ENCODE peak calls at places on chromosomes 6 and 20, in five cellular contexts. L, F, G, O and X are unnamed samples. For H3K9me3, the result is how much of the 10 kb centered on the place peaks cover.

GRCh38 chr20:62835931-62836861 is 19.3 kb downstream of the COL9A3 start:
- DNase-seq in L (no peak), F (no peak), G (no peak), O (peak), X (no peak)

GRCh38 chr6:113888493-113888892 is 31.3 kb downstream of the MARCKS start:
- DNase-seq in L (no peak), F (no peak), G (no peak), O (no peak), X (no peak)

GRCh38 chr20:61919239-61919638 is 146.4 kb downstream of the TAF4 start:
- DNase-seq in L (no peak), F (no peak), G (no peak), O (no peak), X (no peak)

GRCh38 chr6:90610291-90610670 is 23.4 kb upstream of the MAP3K7 start:
- DNase-seq in L (no peak), F (no peak), G (no peak), O (no peak), X (no peak)

GRCh38 chr20:61435184-61435822 is 183.2 kb downstream of the CDH4 start:
- DNase-seq in L (no peak), F (no peak), G (no peak), O (no peak), X (no peak)

GRCh38 chr6:105359419-105360366 is 43.2 kb downstream of the PREP start:
- DNase-seq in L (no peak), F (no peak), G (peak), O (no peak), X (no peak)

GRCh38 chr20:36230019-36230418 is 6.3 kb upstream of the AAR2 start:
- DNase-seq in L (no peak), F (no peak), G (no peak), O (no peak), X (no peak)

GRCh38 chr20:48795058-48795457 is 32.7 kb downstream of the PREX1 start:
- DNase-seq in L (no peak), F (no peak), G (no peak), O (no peak), X (no peak)

GRCh38 chr20:31394900-31395299 is 4.5 kb upstream of the DEFB119 start:
- DNase-seq in L (no peak), F (no peak), G (no peak), O (no peak), X (no peak)
- H3K9me3 ChIP-seq in L (under half), F (under half), G (under half), O (under half), X (under half)

GRCh38 chr6:157068691-157069228 is 254.6 kb downstream of the TMEM242 start:
- DNase-seq in L (no peak), F (no peak), G (peak), O (no peak), X (no peak)

GRCh38 chr6:157066781-157067491 is 256.4 kb downstream of the TMEM242 start:
- DNase-seq in L (no peak), F (no peak), G (no peak), O (no peak), X (no peak)

GRCh38 chr6:157072128-157072527 is 251.2 kb downstream of the TMEM242 start:
- DNase-seq in L (no peak), F (no peak), G (no peak), O (no peak), X (no peak)

GRCh38 chr6:157070403-157071107 is 252.8 kb downstream of the TMEM242 start:
- DNase-seq in L (no peak), F (no peak), G (peak), O (no peak), X (no peak)

DNA sequence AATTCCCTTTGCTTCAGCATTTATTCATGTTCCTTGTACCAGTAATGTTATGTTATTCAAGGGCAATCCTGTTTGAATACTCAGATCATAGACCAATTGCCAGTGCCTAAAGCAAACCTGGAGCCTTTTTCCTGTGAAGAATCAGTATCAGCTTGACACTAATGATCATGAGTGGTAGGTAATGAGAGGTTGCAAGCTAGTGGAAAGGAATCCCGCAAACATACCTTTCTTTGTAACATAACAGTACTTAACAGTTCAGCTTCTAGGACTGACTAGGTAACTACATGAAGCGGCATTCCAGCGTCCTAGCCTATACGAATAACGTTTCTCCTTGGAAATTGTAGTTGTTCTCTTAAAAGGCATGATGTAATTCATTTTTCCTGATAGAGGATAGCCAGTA is 253.7 kb downstream of the TMEM242 start:
- DNase-seq in L (no peak), F (no peak), G (no peak), O (no peak), X (no peak)
- H3K27ac ChIP-seq in L (no peak), F (no peak), G (no peak), O (no peak), X (no peak)

DNA sequence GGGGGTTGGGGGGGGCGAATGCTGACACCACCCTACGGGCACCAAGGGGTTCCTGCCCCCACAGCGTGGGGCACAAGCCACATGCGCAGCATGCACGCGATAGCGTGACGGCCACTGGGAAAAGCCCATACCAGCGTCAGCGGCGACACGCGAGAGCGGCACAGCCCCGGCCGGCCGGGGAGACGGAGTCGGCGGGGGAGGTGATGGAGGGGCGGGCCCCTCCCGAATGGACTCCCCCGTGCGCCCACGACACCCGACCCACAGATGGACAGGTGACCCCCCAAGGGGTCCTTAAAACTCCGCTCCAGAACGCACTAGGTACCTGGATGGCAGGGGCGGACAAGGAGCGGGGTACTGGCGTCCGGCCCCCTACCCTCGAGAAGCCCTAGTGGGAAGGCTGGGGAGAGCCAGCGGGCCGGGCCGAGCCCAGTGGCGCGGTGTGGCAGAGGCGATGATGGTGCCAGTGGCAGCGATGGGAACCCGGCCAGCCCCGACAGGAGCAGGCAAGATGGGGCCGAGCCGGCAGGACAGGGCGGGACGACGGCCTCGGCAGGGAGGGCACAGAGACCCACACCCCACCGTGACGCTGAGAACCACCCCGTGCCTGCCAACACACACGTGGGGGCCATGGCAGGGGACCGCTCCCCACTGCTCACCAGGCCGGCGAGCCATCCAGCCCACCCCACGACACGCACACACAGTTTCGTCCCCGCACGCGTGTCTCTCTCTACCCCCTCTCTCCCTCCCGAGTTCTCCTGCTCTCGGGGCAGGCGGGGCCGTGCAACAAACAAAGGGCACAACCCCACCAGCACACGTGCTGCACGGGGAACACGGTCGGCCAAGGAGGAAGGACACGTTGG is 1959.8 kb upstream of the DEFB115 start:
- DNase-seq in L (no peak), F (no peak), G (no peak), O (peak), X (no peak)
- H3K9me3 ChIP-seq in L (under half), F (under half), G (under half), O (under half), X (under half)

DNA sequence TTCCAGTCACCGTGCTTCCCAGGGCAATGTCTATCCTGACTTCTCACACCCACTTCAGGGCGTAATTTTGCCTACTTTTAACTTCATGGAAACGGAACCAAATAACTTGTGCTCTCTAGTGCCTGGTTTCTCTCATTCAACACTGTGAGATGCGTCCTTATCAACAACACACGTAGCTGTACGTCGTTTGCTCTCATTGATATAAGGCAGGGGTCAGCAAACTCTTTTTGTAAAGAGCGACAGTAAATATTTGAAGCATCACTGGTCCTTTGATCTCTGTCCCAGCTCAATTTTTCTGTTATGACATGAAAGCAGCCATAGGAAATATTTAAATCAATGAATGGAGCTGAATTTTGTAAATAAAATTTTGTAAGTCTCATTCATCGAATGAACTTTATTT is 239.3 kb upstream of the KCNG1 start:
- DNase-seq in L (no peak), F (no peak), G (no peak), O (no peak), X (no peak)
- H3K27ac ChIP-seq in L (no peak), F (no peak), G (no peak), O (no peak), X (no peak)

GRCh38 chr6:17892097-17892686 is 95.2 kb downstream of the KIF13A start:
- DNase-seq in L (no peak), F (no peak), G (no peak), O (no peak), X (no peak)

GRCh38 chr6:17897681-17898080 is 89.8 kb downstream of the KIF13A start:
- DNase-seq in L (no peak), F (no peak), G (no peak), O (no peak), X (no peak)

GRCh38 chr6:17899491-17899890 is 87.9 kb downstream of the KIF13A start:
- DNase-seq in L (no peak), F (no peak), G (no peak), O (no peak), X (no peak)

GRCh38 chr6:17894191-17894590 is 93.2 kb downstream of the KIF13A start:
- DNase-seq in L (no peak), F (no peak), G (no peak), O (no peak), X (no peak)

GRCh38 chr6:17894905-17895304 is 92.5 kb downstream of the KIF13A start:
- DNase-seq in L (no peak), F (no peak), G (no peak), O (no peak), X (no peak)
- H3K9me3 ChIP-seq in L (under half), F (under half), G (under half), O (under half), X (under half)

GRCh38 chr6:14339711-14340590 is 222.4 kb downstream of the CD83 start:
- DNase-seq in L (no peak), F (no peak), G (peak), O (no peak), X (no peak)
- H3K27ac ChIP-seq in L (no peak), F (no peak), G (no peak), O (no peak), X (no peak)

GRCh38 chr6:168264593-168265335 is 54.8 kb downstream of the DACT2 start:
- DNase-seq in L (no peak), F (no peak), G (no peak), O (peak), X (no peak)

GRCh38 chr6:168268755-168269154 is 50.8 kb downstream of the DACT2 start:
- DNase-seq in L (no peak), F (no peak), G (no peak), O (no peak), X (no peak)

GRCh38 chr6:168263351-168263905 is 56.1 kb downstream of the DACT2 start:
- DNase-seq in L (no peak), F (no peak), G (no peak), O (no peak), X (no peak)

GRCh38 chr6:168265394-168265793 is 54.2 kb downstream of the DACT2 start:
- DNase-seq in L (no peak), F (no peak), G (no peak), O (peak), X (no peak)

GRCh38 chr6:168265827-168266815 is 53.5 kb downstream of the DACT2 start:
- DNase-seq in L (no peak), F (no peak), G (no peak), O (no peak), X (no peak)
- H3K9me3 ChIP-seq in L (under half), F (under half), G (under half), O (under half), X (under half)

GRCh38 chr20:46396052-46396451 is 10.4 kb downstream of the ELMO2 start:
- DNase-seq in L (no peak), F (no peak), G (no peak), O (no peak), X (no peak)
- H3K27ac ChIP-seq in L (no peak), F (no peak), G (no peak), O (no peak), X (no peak)

GRCh38 chr20:56257604-56258003 is 9.1 kb downstream of the MC3R start:
- DNase-seq in L (no peak), F (no peak), G (no peak), O (no peak), X (no peak)

GRCh38 chr20:56259948-56260347 is 11.4 kb downstream of the MC3R start:
- DNase-seq in L (no peak), F (no peak), G (no peak), O (no peak), X (no peak)
- H3K9me3 ChIP-seq in L (under half), F (under half), G (under half), O (under half), X (under half)